ENCODE peak calls at places on chromosomes 6 and 20, in six cellular contexts. V, D, L, T, B and A are unnamed samples.
A peak's percentile ranks its signal among the peaks of the same experiment; 100 is the strongest.

GRCh38 chr6:151054304-151054703 is 185.5 kb upstream of the AKAP12 start:
- DNase-seq in V (peak; percentile 90), D (no peak), L (no peak), T (no peak), B (no peak), A (no peak)

GRCh38 chr20:24134284-24134683 is 145.7 kb upstream of the GGTLC1 start:
- DNase-seq in V (peak; percentile 18), D (no peak), L (no peak), T (no peak), B (no peak), A (no peak)

GRCh38 chr6:159217595-159218275 is 48.5 kb downstream of the FNDC1 start:
- DNase-seq in V (peak; percentile 55), D (peak; percentile 13), L (no peak), T (peak; percentile 56), B (peak; percentile 36), A (no peak)

GRCh38 chr20:34515484-34516037 is 661 bp upstream of the DYNLRB1 start:
- DNase-seq in V (peak; percentile 75), D (peak; percentile 71), L (peak; percentile 55), T (peak; percentile 93), B (peak; percentile 11), A (peak; percentile 92)

GRCh38 chr20:9408422-9409300 is 105.7 kb upstream of the LAMP5 start:
- DNase-seq in V (peak; percentile 67), D (no peak), L (no peak), T (no peak), B (no peak), A (no peak)

GRCh38 chr6:152631376-152631775 is 5.8 kb downstream of the SYNE1 start:
- DNase-seq in V (no peak), D (no peak), L (no peak), T (no peak), B (no peak), A (no peak)

GRCh38 chr20:20368414-20369352 is 779 bp downstream of the INSM1 start:
- DNase-seq in V (no peak), D (no peak), L (no peak), T (no peak), B (peak; percentile 48), A (no peak)

GRCh38 chr6:20351529-20351928 is 50.1 kb upstream of the E2F3 start:
- DNase-seq in V (no peak), D (no peak), L (no peak), T (no peak), B (no peak), A (no peak)

GRCh38 chr6:30988209-30988825 is 4.8 kb downstream of the MUC21 start:
- DNase-seq in V (no peak), D (no peak), L (no peak), T (no peak), B (no peak), A (no peak)

GRCh38 chr20:62426678-62427077 is 661 bp downstream of the RBBP8NL start:
- DNase-seq in V (no peak), D (no peak), L (no peak), T (no peak), B (no peak), A (no peak)

GRCh38 chr20:46324960-46325703 is 16.8 kb upstream of the CDH22 start:
- DNase-seq in V (peak; percentile 58), D (no peak), L (no peak), T (peak; percentile 26), B (no peak), A (no peak)

GRCh38 chr6:3125832-3126231 is 7.3 kb downstream of the BPHL start:
- DNase-seq in V (no peak), D (no peak), L (no peak), T (no peak), B (no peak), A (no peak)

GRCh38 chr6:88376759-88377387 is 210.7 kb upstream of the CNR1 start:
- DNase-seq in V (peak; percentile 94), D (no peak), L (no peak), T (no peak), B (no peak), A (no peak)

GRCh38 chr6:81788748-81789147 is 36.3 kb upstream of the TENT5A start:
- DNase-seq in V (peak; percentile 25), D (no peak), L (no peak), T (no peak), B (no peak), A (no peak)

GRCh38 chr6:44064948-44065272 is 62.3 kb downstream of the MRPL14 start:
- DNase-seq in V (no peak), D (no peak), L (no peak), T (no peak), B (no peak), A (no peak)

GRCh38 chr6:119012521-119012920 is 65.9 kb downstream of the FAM184A start:
- DNase-seq in V (no peak), D (no peak), L (no peak), T (no peak), B (no peak), A (no peak)

GRCh38 chr6:113466526-113466925 is 390.6 kb upstream of the MARCKS start:
- DNase-seq in V (no peak), D (no peak), L (no peak), T (no peak), B (no peak), A (no peak)

GRCh38 chr6:63527658-63528514 is 44.4 kb upstream of the LOC128125822 start:
- DNase-seq in V (peak; percentile 99), D (no peak), L (no peak), T (no peak), B (no peak), A (no peak)

GRCh38 chr20:53914861-53915458 is 155.4 kb downstream of the BCAS1 start:
- DNase-seq in V (no peak), D (no peak), L (no peak), T (no peak), B (no peak), A (no peak)

GRCh38 chr20:63737940-63738686 is 1.5 kb upstream of the SLC2A4RG start:
- DNase-seq in V (no peak), D (peak; percentile 42), L (no peak), T (peak; percentile 70), B (no peak), A (peak; percentile 80)

GRCh38 chr6:143198312-143198711 is 137.6 kb downstream of the AIG1 start:
- DNase-seq in V (no peak), D (no peak), L (no peak), T (no peak), B (no peak), A (no peak)